ENCODE peak calls at places on chromosomes 2 and 18, in seven cellular contexts. A is dorsolateral prefrontal cortex, Z is retinal pigment epithelial cell, H is right lobe of liver, Y is psoas muscle, P is WERI-Rb-1, Q is cardiac muscle cell. R is an unnamed sample.

GRCh38 chr2:15673919-15674636 is 82.4 kb downstream of the DDX1 start:
- DNase-seq in Y (no peak), P (peak), H (no peak), A (no peak), Q (peak), Z (peak), R (no peak)

GRCh38 chr2:43169091-43169936 is 57.1 kb downstream of the ZFP36L2 start:
- DNase-seq in Y (no peak), Q (no peak), A (no peak), H (no peak), Z (no peak), P (no peak), R (no peak)

GRCh38 chr2:237677951-237678481 is 50.6 kb downstream of the LRRFIP1 start:
- DNase-seq in A (no peak), P (no peak), Y (no peak), H (no peak), Z (no peak), Q (peak), R (no peak)

GRCh38 chr2:216341151-216341550 is 31.1 kb downstream of the MARCHF4 start:
- DNase-seq in H (no peak), Z (no peak), P (no peak), Y (no peak), A (no peak), Q (peak), R (no peak)

GRCh38 chr18:3554811-3555427 is 104.9 kb downstream of the TGIF1 start:
- DNase-seq in H (no peak), Y (no peak), A (no peak), Z (no peak), Q (no peak), P (no peak), R (no peak)

GRCh38 chr18:58535340-58536186 is 93.3 kb downstream of the ALPK2 start:
- DNase-seq in P (no peak), A (no peak), H (no peak), Q (peak), Z (no peak), Y (no peak), R (no peak)

GRCh38 chr2:176161817-176162626 is 4.9 kb downstream of the HOXD3 start:
- DNase-seq in H (no peak), A (no peak), Q (peak), Z (no peak), Y (no peak), P (no peak), R (no peak)

GRCh38 chr2:24466871-24467870 is 23.9 kb upstream of the NCOA1 start:
- DNase-seq in Q (no peak), A (no peak), P (no peak), Z (no peak), H (no peak), Y (no peak), R (no peak)

GRCh38 chr2:230715201-230715600 is 2.6 kb downstream of the CAB39 start:
- DNase-seq in H (no peak), Y (no peak), A (no peak), Z (no peak), Q (peak), P (no peak), R (no peak)

GRCh38 chr2:234146087-234146826 is 95.8 kb downstream of the SPP2 start:
- DNase-seq in Z (no peak), A (no peak), H (no peak), Y (no peak), P (no peak), Q (peak), R (no peak)

GRCh38 chr18:54742654-54743053 is 85.6 kb upstream of the RAB27B start:
- DNase-seq in Y (no peak), Z (peak), A (no peak), Q (peak), P (no peak), H (peak), R (peak)

GRCh38 chr2:53129851-53130250 is 637.8 kb upstream of the CHAC2 start:
- DNase-seq in Z (peak), A (no peak), P (no peak), Q (peak), Y (no peak), H (no peak), R (no peak)

GRCh38 chr2:31888550-31888949 is 122.3 kb downstream of the MEMO1 start:
- DNase-seq in Y (no peak), P (no peak), Z (no peak), Q (peak), H (no peak), A (no peak), R (no peak)

DNA sequence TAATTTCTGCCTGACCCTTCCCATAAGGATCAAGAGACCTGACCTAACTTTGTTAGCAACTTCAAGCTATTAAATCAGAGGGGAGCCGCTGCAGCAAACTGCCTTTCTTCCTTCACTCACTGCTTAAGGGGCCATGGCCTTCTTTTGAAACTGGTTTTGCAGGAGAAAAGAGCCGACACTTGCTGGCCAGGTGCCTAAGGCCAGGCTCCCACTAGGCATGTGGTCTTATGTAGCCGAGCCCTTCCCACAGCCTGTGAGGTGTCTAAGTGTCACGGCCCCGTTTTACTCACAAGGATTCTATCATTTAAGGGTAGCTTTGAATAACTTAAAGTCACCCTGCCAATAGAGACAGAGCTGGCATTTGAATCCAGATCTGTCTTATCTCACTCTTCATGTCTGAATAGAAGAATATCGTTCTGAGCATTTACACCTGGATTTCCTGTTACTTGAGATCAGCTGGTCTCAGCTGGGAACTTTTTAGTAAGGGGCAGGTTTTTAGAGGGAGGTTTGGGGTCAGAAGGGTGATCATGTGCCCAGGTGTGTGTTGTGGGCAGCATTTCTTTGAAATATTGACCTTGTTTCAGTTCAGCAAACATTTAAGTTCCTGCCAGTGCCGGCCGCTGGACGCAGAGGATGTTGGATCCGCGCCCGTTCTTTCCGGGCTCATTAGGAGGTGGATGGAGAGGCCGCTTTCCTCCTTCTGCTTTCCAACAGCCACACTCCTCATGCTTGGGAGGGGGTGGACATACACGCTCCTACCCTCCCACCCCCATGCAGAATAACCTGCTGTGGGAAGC is 131.0 kb downstream of the ZNF236 start:
- DNase-seq in Y (peak), Z (peak), A (no peak), H (peak), Q (peak), P (no peak), R (peak)
- H3K4me3 ChIP-seq in Y (no peak), Z (no peak), A (no peak), H (no peak), Q (no peak), P (no peak), R (peak)

GRCh38 chr2:88967844-88968243 is 276.4 kb downstream of the RPIA start:
- DNase-seq in A (no peak), Y (no peak), H (no peak), Z (no peak), Q (peak), P (no peak), R (no peak)
- TF ChIP-seq CTCF in A (no peak), Y (no peak), H (no peak), Z (no peak), Q (peak), P (peak), R (peak)

GRCh38 chr2:73112913-73113633 is at the start of gene RAB11FIP5:
- DNase-seq in Y (peak), P (peak), Q (peak), A (peak), H (peak), Z (no peak), R (no peak)

GRCh38 chr2:73112026-73112912 is 479 bp downstream of the RAB11FIP5 start:
- DNase-seq in Q (peak), H (peak), Y (peak), P (peak), Z (no peak), A (no peak), R (no peak)

GRCh38 chr2:73111300-73112025 is 1.3 kb downstream of the RAB11FIP5 start:
- DNase-seq in H (peak), Y (no peak), Q (peak), Z (peak), A (no peak), P (peak), R (no peak)

GRCh38 chr2:73109796-73110540 is 2.8 kb downstream of the RAB11FIP5 start:
- DNase-seq in Q (no peak), H (peak), P (no peak), Y (no peak), Z (no peak), A (no peak), R (no peak)

GRCh38 chr2:73110622-73111299 is 2.0 kb downstream of the RAB11FIP5 start:
- DNase-seq in Q (no peak), A (no peak), Z (no peak), Y (no peak), P (no peak), H (peak), R (no peak)
- H3K4me3 ChIP-seq in Q (no peak), A (peak), Z (peak), Y (peak), P (no peak), H (peak), R (peak)

GRCh38 chr2:75465317-75465998 is 95.3 kb downstream of the EVA1A start:
- DNase-seq in Y (no peak), A (no peak), H (no peak), P (no peak), Q (peak), Z (peak), R (no peak)

GRCh38 chr2:75464348-75464946 is 96.3 kb downstream of the EVA1A start:
- DNase-seq in A (no peak), Q (peak), Y (no peak), H (no peak), Z (peak), P (no peak), R (no peak)

GRCh38 chr2:75462714-75463113 is 98.0 kb downstream of the EVA1A start:
- DNase-seq in Q (no peak), H (no peak), Y (no peak), A (no peak), Z (no peak), P (peak), R (no peak)

GRCh38 chr2:75466708-75467311 is 93.9 kb downstream of the EVA1A start:
- DNase-seq in Q (peak), Z (peak), H (peak), Y (no peak), A (no peak), P (peak), R (no peak)
- TF ChIP-seq CTCF in Q (peak), Z (peak), H (peak), Y (peak), A (peak), P (peak), R (peak)

GRCh38 chr2:174730530-174731018 is 33.7 kb downstream of the CHRNA1 start:
- DNase-seq in Y (no peak), H (no peak), Q (no peak), A (no peak), Z (no peak), P (no peak), R (no peak)
- H3K4me3 ChIP-seq in Y (peak), H (no peak), Q (peak), A (peak), Z (peak), P (no peak), R (no peak)

DNA sequence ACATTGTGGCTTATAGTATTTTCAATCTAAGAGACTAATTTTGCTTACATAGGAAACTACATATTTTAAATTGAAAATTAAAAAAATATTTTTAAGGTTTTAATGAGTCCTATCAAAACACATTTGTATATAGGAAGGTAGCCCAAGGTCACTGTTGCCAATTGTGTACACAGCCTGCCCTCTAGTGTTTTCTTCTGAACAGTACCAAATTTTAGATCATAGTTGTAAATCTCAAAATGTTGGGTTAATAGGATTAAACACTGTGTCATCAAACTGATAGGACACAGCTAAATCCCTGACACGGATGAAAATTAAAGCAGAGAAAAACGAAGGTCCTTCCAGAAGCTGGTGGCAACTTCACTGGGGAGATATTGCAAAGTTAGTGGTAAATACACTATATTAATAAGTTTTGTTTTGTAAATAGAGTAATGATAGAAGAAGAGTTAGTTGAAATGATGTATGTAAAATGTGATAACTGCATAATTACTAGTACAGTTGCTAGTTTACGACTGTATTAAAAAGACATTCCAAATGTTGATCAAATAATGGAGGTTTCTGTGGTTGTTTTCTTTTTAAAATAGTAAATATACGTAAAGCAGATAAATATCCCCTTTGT is 19.7 kb downstream of the CLUL1 start:
- DNase-seq in H (no peak), Y (no peak), Q (peak), Z (no peak), P (no peak), A (no peak), R (peak)
- TF ChIP-seq CTCF in H (peak), Y (peak), Q (peak), Z (peak), P (peak), A (peak), R (peak)

GRCh38 chr2:18251486-18251885 is 309.0 kb downstream of the RDH14 start:
- DNase-seq in A (no peak), P (peak), Q (no peak), Z (no peak), Y (no peak), H (no peak), R (no peak)
- H3K4me3 ChIP-seq in A (no peak), P (no peak), Q (no peak), Z (no peak), Y (no peak), H (no peak), R (no peak)

GRCh38 chr2:190646780-190647626 is 1.9 kb upstream of the NAB1 start:
- DNase-seq in Z (no peak), Q (peak), H (no peak), A (no peak), P (no peak), Y (no peak), R (no peak)
- TF ChIP-seq CTCF in Z (no peak), Q (no peak), H (no peak), A (no peak), P (no peak), Y (no peak), R (no peak)

GRCh38 chr18:22175326-22175725 is 5.9 kb downstream of the GATA6 start:
- DNase-seq in P (no peak), Z (no peak), H (no peak), Y (no peak), Q (no peak), A (no peak), R (no peak)

GRCh38 chr18:22173928-22174301 is 4.5 kb downstream of the GATA6 start:
- DNase-seq in H (no peak), Z (no peak), A (no peak), P (no peak), Y (no peak), Q (peak), R (no peak)

GRCh38 chr18:22173221-22173927 is 4.0 kb downstream of the GATA6 start:
- DNase-seq in Q (no peak), Z (no peak), H (no peak), A (no peak), Y (no peak), P (no peak), R (no peak)

GRCh38 chr18:22176282-22176621 is 6.9 kb downstream of the GATA6 start:
- DNase-seq in P (no peak), A (no peak), Z (no peak), Y (no peak), Q (no peak), H (no peak), R (no peak)

GRCh38 chr18:22174341-22175148 is 5.2 kb downstream of the GATA6 start:
- DNase-seq in Q (no peak), Z (no peak), H (no peak), A (no peak), Y (no peak), P (no peak), R (no peak)
- H3K4me3 ChIP-seq in Q (peak), Z (peak), H (no peak), A (no peak), Y (peak), P (no peak), R (no peak)